ENCODE peak calls at places on chromosomes 4 and X, in five cellular contexts. One of them, this sample, is unnamed.

GRCh38 chr4:133130171-133130570 is 18.9 kb upstream of the PCDH10 start:
- DNase-seq in Calu3: no peak
- DNase-seq in astrocyte of the spinal cord: peak
- DNase-seq in foreskin fibroblast: no peak
- DNase-seq in cardiac muscle cell: no peak
- DNase-seq in this sample: peak

GRCh38 chr4:1082215-1083182 is 30.9 kb downstream of the RNF212 start:
- DNase-seq in astrocyte of the spinal cord: peak
- DNase-seq in Calu3: peak
- DNase-seq in cardiac muscle cell: no peak
- DNase-seq in foreskin fibroblast: peak
- DNase-seq in this sample: peak

GRCh38 chr4:129064717-129065116 is 28.6 kb downstream of the SCLT1 start:
- DNase-seq in Calu3: no peak
- DNase-seq in astrocyte of the spinal cord: peak
- DNase-seq in foreskin fibroblast: peak
- DNase-seq in cardiac muscle cell: no peak
- DNase-seq in this sample: peak

GRCh38 chr4:14532436-14532835 is 469.8 kb upstream of the CPEB2 start:
- DNase-seq in astrocyte of the spinal cord: no peak
- DNase-seq in Calu3: no peak
- DNase-seq in cardiac muscle cell: no peak
- DNase-seq in foreskin fibroblast: no peak
- DNase-seq in this sample: no peak

GRCh38 chr4:87975466-87975865 is at the start of gene SPP1:
- DNase-seq in cardiac muscle cell: peak
- DNase-seq in astrocyte of the spinal cord: peak
- DNase-seq in Calu3: peak
- DNase-seq in foreskin fibroblast: peak
- DNase-seq in this sample: peak

GRCh38 chr4:877502-877901 is 51.6 kb upstream of the CPLX1 start:
- DNase-seq in foreskin fibroblast: no peak
- DNase-seq in cardiac muscle cell: no peak
- DNase-seq in Calu3: no peak
- DNase-seq in astrocyte of the spinal cord: no peak
- DNase-seq in this sample: no peak

GRCh38 chr4:55355555-55355954 is 9.5 kb downstream of the SRD5A3 start:
- DNase-seq in cardiac muscle cell: no peak
- DNase-seq in astrocyte of the spinal cord: no peak
- DNase-seq in foreskin fibroblast: no peak
- DNase-seq in Calu3: no peak
- DNase-seq in this sample: no peak

GRCh38 chr4:92618968-92619367 is 315.2 kb downstream of the GRID2 start:
- DNase-seq in Calu3: no peak
- DNase-seq in foreskin fibroblast: peak
- DNase-seq in astrocyte of the spinal cord: peak
- DNase-seq in cardiac muscle cell: no peak
- DNase-seq in this sample: no peak

GRCh38 chr4:3499710-3500109 is 32.5 kb downstream of the LRPAP1 start:
- DNase-seq in cardiac muscle cell: no peak
- DNase-seq in astrocyte of the spinal cord: no peak
- DNase-seq in foreskin fibroblast: no peak
- DNase-seq in Calu3: no peak
- DNase-seq in this sample: no peak

GRCh38 chr4:7394681-7395451 is 39.9 kb downstream of the PSAPL1 start:
- DNase-seq in astrocyte of the spinal cord: no peak
- DNase-seq in foreskin fibroblast: no peak
- DNase-seq in cardiac muscle cell: no peak
- DNase-seq in Calu3: peak
- DNase-seq in this sample: no peak

GRCh38 chr4:186948361-186949291 is 225.0 kb upstream of the FAT1 start:
- DNase-seq in Calu3: no peak
- DNase-seq in foreskin fibroblast: peak
- DNase-seq in cardiac muscle cell: peak
- DNase-seq in astrocyte of the spinal cord: peak
- DNase-seq in this sample: peak

GRCh38 chr4:24743931-24744330 is 51.4 kb upstream of the SOD3 start:
- DNase-seq in astrocyte of the spinal cord: peak
- DNase-seq in foreskin fibroblast: no peak
- DNase-seq in Calu3: no peak
- DNase-seq in cardiac muscle cell: peak
- DNase-seq in this sample: no peak

GRCh38 chr4:21753084-21753760 is 195.3 kb downstream of the KCNIP4 start:
- DNase-seq in Calu3: no peak
- DNase-seq in astrocyte of the spinal cord: peak
- DNase-seq in foreskin fibroblast: peak
- DNase-seq in cardiac muscle cell: peak
- DNase-seq in this sample: no peak

GRCh38 chr4:18616720-18617119 is 595.2 kb upstream of the LCORL start:
- DNase-seq in astrocyte of the spinal cord: no peak
- DNase-seq in cardiac muscle cell: no peak
- DNase-seq in foreskin fibroblast: no peak
- DNase-seq in Calu3: no peak
- DNase-seq in this sample: no peak

GRCh38 chr4:109179089-109179488 is 123.4 kb downstream of the COL25A1 start:
- DNase-seq in cardiac muscle cell: no peak
- DNase-seq in foreskin fibroblast: no peak
- DNase-seq in astrocyte of the spinal cord: no peak
- DNase-seq in Calu3: no peak
- DNase-seq in this sample: no peak

GRCh38 chr4:86011117-86011516 is 348.7 kb downstream of the MAPK10 start:
- DNase-seq in foreskin fibroblast: peak
- DNase-seq in Calu3: no peak
- DNase-seq in cardiac muscle cell: no peak
- DNase-seq in astrocyte of the spinal cord: peak
- DNase-seq in this sample: peak

GRCh38 chr4:139144911-139145551 is 32.0 kb downstream of the ELF2 start:
- DNase-seq in Calu3: peak
- DNase-seq in foreskin fibroblast: no peak
- DNase-seq in cardiac muscle cell: no peak
- DNase-seq in astrocyte of the spinal cord: no peak
- DNase-seq in this sample: no peak

GRCh38 chr4:53055274-53055673 is 193.2 kb downstream of the RASL11B start:
- DNase-seq in cardiac muscle cell: no peak
- DNase-seq in foreskin fibroblast: peak
- DNase-seq in astrocyte of the spinal cord: peak
- DNase-seq in Calu3: no peak
- DNase-seq in this sample: peak

GRCh38 chrX:115400960-115401359 is 111.4 kb downstream of the LUZP4 start:
- DNase-seq in Calu3: no peak
- DNase-seq in cardiac muscle cell: no peak
- DNase-seq in astrocyte of the spinal cord: no peak
- DNase-seq in foreskin fibroblast: no peak
- DNase-seq in this sample: no peak

GRCh38 chr4:114780205-114780604 is 181.6 kb downstream of the UGT8 start:
- DNase-seq in foreskin fibroblast: peak
- DNase-seq in cardiac muscle cell: peak
- DNase-seq in astrocyte of the spinal cord: peak
- DNase-seq in Calu3: peak
- DNase-seq in this sample: no peak
- TF ChIP-seq CTCF in foreskin fibroblast: no peak
- TF ChIP-seq CTCF in cardiac muscle cell: peak
- TF ChIP-seq CTCF in astrocyte of the spinal cord: peak
- TF ChIP-seq CTCF in Calu3: peak
- TF ChIP-seq CTCF in this sample: no peak

DNA sequence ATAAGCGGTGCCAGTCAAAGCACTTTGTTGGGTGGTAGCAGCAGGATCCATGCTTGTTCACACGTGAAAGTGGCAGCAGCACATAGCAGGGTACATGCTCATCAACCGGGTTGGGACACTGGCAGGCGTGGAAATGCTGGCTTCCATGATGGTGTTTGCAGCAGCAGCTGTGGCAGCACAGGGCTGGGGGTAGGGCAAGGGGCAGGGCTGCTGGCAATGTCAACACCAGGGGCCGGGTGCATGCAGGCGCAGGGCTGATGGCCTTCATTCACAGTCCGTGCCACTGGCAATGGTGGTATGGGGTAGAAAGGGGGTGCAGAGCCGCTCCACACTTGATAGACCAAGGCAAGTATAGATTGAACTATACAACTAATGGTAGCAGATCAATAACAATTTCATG is 374.7 kb upstream of the FAM241A start:
- DNase-seq in Calu3: no peak
- DNase-seq in astrocyte of the spinal cord: no peak
- DNase-seq in cardiac muscle cell: no peak
- DNase-seq in foreskin fibroblast: no peak
- DNase-seq in this sample: no peak
- TF ChIP-seq CTCF in Calu3: no peak
- TF ChIP-seq CTCF in astrocyte of the spinal cord: no peak
- TF ChIP-seq CTCF in cardiac muscle cell: no peak
- TF ChIP-seq CTCF in foreskin fibroblast: no peak
- TF ChIP-seq CTCF in this sample: no peak

GRCh38 chrX:38985375-38985774 is 184.1 kb downstream of the MID1IP1 start:
- DNase-seq in foreskin fibroblast: peak
- DNase-seq in astrocyte of the spinal cord: no peak
- DNase-seq in cardiac muscle cell: peak
- DNase-seq in Calu3: no peak
- DNase-seq in this sample: no peak
- TF ChIP-seq CTCF in foreskin fibroblast: no peak
- TF ChIP-seq CTCF in astrocyte of the spinal cord: peak
- TF ChIP-seq CTCF in cardiac muscle cell: peak
- TF ChIP-seq CTCF in Calu3: no peak
- TF ChIP-seq CTCF in this sample: peak

DNA sequence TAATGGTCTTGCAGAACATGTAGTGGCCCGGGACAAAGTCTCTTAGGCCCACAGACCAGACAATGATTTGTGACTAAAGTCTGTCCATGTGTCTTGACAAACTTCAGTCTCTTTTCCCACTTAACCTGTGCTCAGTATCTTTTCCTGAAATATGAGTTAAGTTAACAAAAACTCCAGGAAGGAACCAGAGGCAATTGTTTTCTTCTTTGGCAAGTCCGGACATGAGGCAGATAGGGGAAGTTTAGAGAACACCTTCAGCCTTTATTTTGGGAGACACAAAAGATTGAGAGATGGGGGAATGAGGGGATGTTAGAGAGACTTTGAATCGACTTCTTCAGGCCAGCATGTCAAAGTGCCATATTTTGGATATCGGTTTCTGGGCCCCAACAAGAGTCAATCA is 80.2 kb upstream of the FRMPD4 start:
- DNase-seq in astrocyte of the spinal cord: no peak
- DNase-seq in Calu3: no peak
- DNase-seq in foreskin fibroblast: no peak
- DNase-seq in cardiac muscle cell: no peak
- DNase-seq in this sample: no peak
- TF ChIP-seq CTCF in astrocyte of the spinal cord: no peak
- TF ChIP-seq CTCF in Calu3: no peak
- TF ChIP-seq CTCF in foreskin fibroblast: no peak
- TF ChIP-seq CTCF in cardiac muscle cell: no peak
- TF ChIP-seq CTCF in this sample: no peak

DNA sequence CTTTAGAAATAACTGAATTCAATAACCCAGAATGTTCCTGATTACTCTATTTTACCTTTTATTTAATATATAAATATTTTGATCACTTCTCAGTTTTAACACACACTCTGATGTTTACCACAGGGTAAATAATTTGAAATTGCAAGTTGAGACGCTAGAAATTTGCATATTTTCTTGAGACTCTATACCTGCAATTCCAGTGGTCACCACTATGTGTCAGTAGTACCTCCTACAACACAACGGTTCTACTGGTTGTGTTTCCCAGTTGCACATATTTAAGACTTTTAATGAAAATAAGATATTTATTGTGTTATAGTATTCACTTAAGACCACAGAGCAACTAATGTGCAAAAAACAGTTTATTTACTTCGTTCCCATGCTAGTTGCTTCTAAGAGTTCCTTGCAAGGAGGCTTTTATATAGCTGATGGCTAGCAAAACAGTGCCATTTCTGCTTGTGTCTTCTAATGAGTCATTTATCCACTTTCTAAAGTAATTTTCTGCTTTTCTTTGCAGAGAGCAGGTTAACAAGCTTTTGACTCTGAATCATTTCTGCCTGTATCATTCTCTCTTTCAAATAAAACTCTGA is 98.9 kb upstream of the PDLIM3 start:
- DNase-seq in foreskin fibroblast: no peak
- DNase-seq in astrocyte of the spinal cord: no peak
- DNase-seq in cardiac muscle cell: no peak
- DNase-seq in Calu3: no peak
- DNase-seq in this sample: peak
- TF ChIP-seq CTCF in foreskin fibroblast: peak
- TF ChIP-seq CTCF in astrocyte of the spinal cord: peak
- TF ChIP-seq CTCF in cardiac muscle cell: peak
- TF ChIP-seq CTCF in Calu3: peak
- TF ChIP-seq CTCF in this sample: peak

DNA sequence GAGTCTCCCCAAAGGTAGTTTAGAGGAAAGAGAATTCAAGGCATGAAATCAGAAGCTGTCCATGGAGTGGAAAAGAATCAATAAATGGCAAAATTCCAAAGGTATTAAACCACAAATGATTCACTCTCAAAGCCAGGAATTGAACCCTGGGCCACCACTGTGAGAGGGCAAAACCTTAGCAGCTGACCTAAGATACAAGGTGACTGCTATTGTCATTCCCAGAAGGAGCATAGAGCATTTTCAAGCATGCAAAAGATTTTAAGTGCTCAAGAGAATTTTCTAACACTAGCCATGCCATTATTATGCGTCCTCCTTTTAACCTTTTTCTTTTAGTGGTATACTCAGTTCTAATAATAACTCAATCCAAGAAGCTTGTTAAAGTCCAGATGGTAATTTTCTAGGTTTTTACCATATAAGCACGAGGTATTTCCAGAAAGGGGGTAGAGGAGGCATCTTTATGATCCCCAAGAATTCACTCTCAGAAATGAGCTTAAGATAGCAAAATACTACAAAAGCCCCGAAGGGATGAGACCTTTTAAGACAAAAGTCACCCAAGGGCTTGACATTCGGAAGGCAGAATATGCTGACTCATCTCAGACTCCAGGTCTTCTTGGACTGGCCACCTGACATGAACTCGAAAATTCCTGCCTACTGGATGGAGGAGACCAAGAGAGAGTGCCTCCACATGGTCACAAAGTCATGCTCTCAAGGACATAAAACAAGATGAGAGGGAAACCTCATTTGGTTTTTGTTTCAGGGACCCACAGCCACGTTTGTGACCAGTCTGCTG is 13.8 kb upstream of the PAGE5 start:
- DNase-seq in Calu3: peak
- DNase-seq in cardiac muscle cell: no peak
- DNase-seq in astrocyte of the spinal cord: no peak
- DNase-seq in foreskin fibroblast: no peak
- DNase-seq in this sample: no peak
- TF ChIP-seq CTCF in Calu3: no peak
- TF ChIP-seq CTCF in cardiac muscle cell: no peak
- TF ChIP-seq CTCF in astrocyte of the spinal cord: no peak
- TF ChIP-seq CTCF in foreskin fibroblast: no peak
- TF ChIP-seq CTCF in this sample: no peak

GRCh38 chr4:69617083-69617694 is 22.3 kb downstream of the UGT2A2 start:
- DNase-seq in foreskin fibroblast: peak
- DNase-seq in Calu3: peak
- DNase-seq in astrocyte of the spinal cord: peak
- DNase-seq in cardiac muscle cell: peak
- DNase-seq in this sample: peak
- TF ChIP-seq CTCF in foreskin fibroblast: no peak
- TF ChIP-seq CTCF in Calu3: no peak
- TF ChIP-seq CTCF in astrocyte of the spinal cord: peak
- TF ChIP-seq CTCF in cardiac muscle cell: peak
- TF ChIP-seq CTCF in this sample: peak

GRCh38 chr4:16914208-16914607 is 15.8 kb upstream of the LDB2 start:
- DNase-seq in cardiac muscle cell: peak
- DNase-seq in astrocyte of the spinal cord: peak
- DNase-seq in Calu3: peak
- DNase-seq in foreskin fibroblast: peak
- DNase-seq in this sample: peak
- TF ChIP-seq CTCF in cardiac muscle cell: peak
- TF ChIP-seq CTCF in astrocyte of the spinal cord: peak
- TF ChIP-seq CTCF in Calu3: no peak
- TF ChIP-seq CTCF in foreskin fibroblast: peak
- TF ChIP-seq CTCF in this sample: peak